ENCODE peak calls at places on chromosomes 1 and 21, in four cellular contexts. P is A549, J is uterus, S is spleen. D is an unnamed sample.

GRCh38 chr1:109213345-109213823 is 334 bp upstream of the SARS1 start:
- DNase-seq in P (peak), J (no peak), S (no peak), D (no peak)

GRCh38 chr21:45282283-45283018 is 5.2 kb downstream of the POFUT2 start:
- DNase-seq in P (no peak), J (peak), S (peak), D (no peak)

GRCh38 chr1:45569962-45570581 is 13.8 kb upstream of the NASP start:
- DNase-seq in P (peak), J (peak), S (peak), D (peak)

GRCh38 chr1:32761253-32761877 is 55.8 kb downstream of the YARS1 start:
- DNase-seq in P (no peak), J (peak), S (no peak), D (no peak)

GRCh38 chr1:155080250-155081228 is 1.9 kb downstream of the EFNA3 start:
- DNase-seq in P (no peak), J (no peak), S (peak), D (no peak)

GRCh38 chr1:1666526-1666925 is 7.7 kb upstream of the CDK11B start:
- DNase-seq in P (no peak), J (peak), S (peak), D (no peak)

GRCh38 chr21:36306872-36307534 is 13.0 kb upstream of the MORC3 start:
- DNase-seq in P (no peak), J (no peak), S (peak), D (no peak)

GRCh38 chr1:87121732-87122163 is 206.9 kb upstream of the LMO4 start:
- DNase-seq in P (no peak), J (no peak), S (no peak), D (peak)

GRCh38 chr1:5729636-5730145 is 262.5 kb downstream of the NPHP4 start:
- DNase-seq in P (no peak), J (no peak), S (peak), D (no peak)

GRCh38 chr1:184860985-184861754 is 106.5 kb upstream of the EDEM3 start:
- DNase-seq in P (no peak), J (no peak), S (no peak), D (peak)

GRCh38 chr1:154329551-154330131 is 4.3 kb downstream of the ATP8B2 start:
- DNase-seq in P (no peak), J (no peak), S (no peak), D (no peak)

GRCh38 chr1:192521734-192522133 is 53.8 kb upstream of the RGS1 start:
- DNase-seq in P (no peak), J (no peak), S (no peak), D (no peak)

GRCh38 chr1:243786546-243786945 is 63.5 kb downstream of the AKT3 start:
- DNase-seq in P (no peak), J (no peak), S (no peak), D (no peak)

GRCh38 chr1:36871146-36871971 is 163.0 kb downstream of the GRIK3 start:
- DNase-seq in P (no peak), J (no peak), S (peak), D (no peak)

GRCh38 chr1:239944666-239945065 is 147.0 kb upstream of the FMN2 start:
- DNase-seq in P (no peak), J (no peak), S (no peak), D (no peak)

GRCh38 chr1:232893481-232894313 is 56.7 kb upstream of the NTPCR start:
- DNase-seq in P (no peak), J (no peak), S (no peak), D (no peak)

GRCh38 chr1:1758059-1758621 is 20.1 kb downstream of the NADK start:
- DNase-seq in P (no peak), J (no peak), S (peak), D (peak)

GRCh38 chr1:235878082-235878781 is 11.5 kb upstream of the LYST start:
- DNase-seq in P (no peak), J (no peak), S (peak), D (no peak)

GRCh38 chr1:100874433-100874832 is 20.2 kb downstream of the EXTL2 start:
- DNase-seq in P (no peak), J (no peak), S (no peak), D (no peak)

GRCh38 chr1:93148001-93148400 is 32.2 kb downstream of the TMED5 start:
- DNase-seq in P (no peak), J (no peak), S (no peak), D (no peak)

GRCh38 chr1:5938068-5938740 is 54.0 kb downstream of the NPHP4 start:
- DNase-seq in P (no peak), J (no peak), S (no peak), D (no peak)

GRCh38 chr1:54624466-54625464 is 1.4 kb upstream of the FAM151A start:
- DNase-seq in P (no peak), J (no peak), S (peak), D (no peak)

GRCh38 chr1:34865981-34866761 is 6.6 kb upstream of the SMIM12 start:
- DNase-seq in P (peak), J (peak), S (peak), D (peak)
- TF ChIP-seq POLR2A in P (no peak), J (peak), S (no peak), D (peak)

DNA sequence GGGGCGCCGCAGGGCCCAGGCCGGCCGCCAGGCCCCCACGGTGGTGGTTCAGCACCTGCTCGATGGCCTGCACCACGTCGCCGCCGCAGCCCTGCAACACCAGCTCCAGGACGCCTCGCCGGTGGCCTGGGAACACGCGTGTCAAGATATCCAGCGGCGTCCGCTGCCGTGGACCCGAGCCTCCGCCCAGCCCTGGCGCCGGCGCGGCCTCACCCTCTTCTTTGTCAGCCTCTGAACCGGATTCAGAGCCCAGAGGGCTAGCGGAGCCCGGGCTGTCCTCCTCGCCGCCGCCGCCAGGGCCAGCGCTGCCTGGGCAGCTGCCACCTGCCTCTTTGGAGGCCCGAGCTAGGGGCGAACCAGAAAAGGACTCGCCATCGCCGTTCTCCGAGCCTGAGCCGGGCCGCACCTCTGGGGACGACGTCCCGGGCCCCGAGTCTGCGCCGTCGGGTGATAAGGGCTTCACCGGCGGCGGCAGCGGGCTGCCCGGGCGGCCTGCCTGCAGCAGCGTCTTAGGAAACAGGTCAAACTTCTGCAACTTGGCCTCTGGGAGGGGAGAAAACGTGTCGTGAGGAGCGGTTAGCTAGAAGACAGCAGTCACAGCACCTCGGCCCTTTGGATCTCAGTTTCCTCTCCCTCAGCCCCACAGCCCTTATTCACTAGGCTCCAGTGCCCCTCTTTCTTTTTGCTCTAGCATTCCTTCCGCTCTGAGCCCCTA is 3.9 kb downstream of the DMRTA2 start:
- DNase-seq in P (no peak), J (no peak), S (no peak), D (no peak)
- H3K4me3 ChIP-seq in P (no peak), J (no peak), S (no peak), D (no peak)

GRCh38 chr1:24693827-24694379 is 50.8 kb downstream of the SRRM1 start:
- DNase-seq in P (no peak), J (no peak), S (no peak), D (no peak)
- H3K27ac ChIP-seq in P (no peak), J (peak), S (no peak), D (peak)

GRCh38 chr1:89890085-89890754 is 69.4 kb downstream of the LRRC8D start:
- DNase-seq in P (peak), J (no peak), S (no peak), D (no peak)
- TF ChIP-seq POLR2A in P (no peak), J (no peak), S (no peak), D (no peak)

GRCh38 chr1:59146651-59147358 is 150.1 kb upstream of the FGGY start:
- DNase-seq in P (peak), J (peak), S (peak), D (no peak)
- H3K4me3 ChIP-seq in P (peak), J (peak), S (peak), D (peak)

DNA sequence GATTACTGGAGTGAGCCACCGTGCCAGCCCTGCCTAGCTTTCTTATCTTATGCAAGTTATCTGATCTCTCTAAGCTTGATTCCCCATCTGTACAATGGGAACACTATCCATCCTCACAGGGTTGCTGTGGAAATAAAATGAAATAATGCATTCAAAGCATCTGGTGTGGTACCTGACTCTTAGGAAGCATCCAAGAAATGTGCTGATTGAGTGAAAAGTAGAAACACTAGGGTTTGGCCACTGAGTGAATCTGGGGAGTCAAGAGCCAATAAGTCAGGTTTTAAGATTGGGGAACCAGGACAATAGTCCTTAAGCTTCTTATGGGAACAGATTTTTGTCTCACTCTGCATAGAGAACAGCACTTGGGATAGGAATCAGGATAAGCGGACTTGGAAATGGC is 3.5 kb downstream of the PAFAH2 start:
- DNase-seq in P (no peak), J (no peak), S (no peak), D (no peak)
- H3K27ac ChIP-seq in P (no peak), J (no peak), S (no peak), D (no peak)